ENCODE peak calls at places on chromosomes 4 and X, in ten cellular contexts. W is HCT116, X is fibroblast of lung, Y is left lung, K is sigmoid colon, Q is body of pancreas, M is Caco-2, B is colonic mucosa, N is heart right ventricle, L is upper lobe of right lung. Z is an unnamed sample. For H3K4me1, the result is how much of the 10 kb centered on the place peaks cover.

GRCh38 chr4:174707277-174707676 is 121.8 kb downstream of the GLRA3 start:
- DNase-seq in W (no peak), X (no peak), Y (no peak), K (no peak), Q (no peak), M (no peak), B (no peak), N (no peak), L (no peak), Z (no peak)

GRCh38 chr4:1745165-1745564 is 23.8 kb downstream of the TACC3 start:
- DNase-seq in W (no peak), X (no peak), Y (no peak), K (no peak), Q (no peak), M (no peak), B (no peak), N (no peak), L (no peak), Z (no peak)

GRCh38 chr4:84870398-84871163 is 95.9 kb downstream of the WDFY3 start:
- DNase-seq in W (peak), X (peak), Y (no peak), K (no peak), Q (no peak), M (peak), B (no peak), N (no peak), L (no peak), Z (no peak)

GRCh38 chrX:153983321-153983729 is 10.8 kb downstream of the TMEM187 start:
- DNase-seq in W (no peak), X (no peak), Y (no peak), K (no peak), Q (no peak), M (no peak), B (no peak), N (no peak), L (no peak), Z (peak)

GRCh38 chrX:129769467-129770154 is 10.1 kb upstream of the SASH3 start:
- DNase-seq in W (no peak), X (peak), Y (no peak), K (no peak), Q (no peak), M (no peak), B (no peak), N (no peak), L (no peak), Z (no peak)

GRCh38 chr4:7430965-7431695 is 3.6 kb downstream of the PSAPL1 start:
- DNase-seq in W (no peak), X (no peak), Y (peak), K (peak), Q (no peak), M (no peak), B (no peak), N (no peak), L (peak), Z (peak)

GRCh38 chr4:6177587-6178197 is 22.7 kb downstream of the JAKMIP1 start:
- DNase-seq in W (no peak), X (no peak), Y (no peak), K (no peak), Q (no peak), M (no peak), B (no peak), N (no peak), L (no peak), Z (no peak)

GRCh38 chr4:7266525-7267292 is 74.4 kb downstream of the SORCS2 start:
- DNase-seq in W (peak), X (peak), Y (peak), K (no peak), Q (no peak), M (no peak), B (no peak), N (no peak), L (no peak), Z (no peak)

GRCh38 chrX:52574416-52575275 is 57.8 kb upstream of the XAGE1B start:
- DNase-seq in W (peak), X (peak), Y (no peak), K (no peak), Q (peak), M (peak), B (peak), N (no peak), L (no peak), Z (no peak)

GRCh38 chrX:119303137-119303536 is 67.1 kb downstream of the PGRMC1 start:
- DNase-seq in W (no peak), X (no peak), Y (no peak), K (no peak), Q (no peak), M (no peak), B (no peak), N (no peak), L (no peak), Z (no peak)

GRCh38 chrX:53190363-53190960 is 34.5 kb downstream of the KDM5C start:
- DNase-seq in W (no peak), X (no peak), Y (no peak), K (no peak), Q (no peak), M (peak), B (no peak), N (no peak), L (no peak), Z (no peak)

GRCh38 chr4:36322921-36323354 is 41.5 kb downstream of the DTHD1 start:
- DNase-seq in W (no peak), X (no peak), Y (no peak), K (no peak), Q (no peak), M (no peak), B (no peak), N (no peak), L (no peak), Z (no peak)

GRCh38 chr4:891747-892146 is 40.4 kb downstream of the GAK start:
- DNase-seq in W (no peak), X (no peak), Y (no peak), K (no peak), Q (no peak), M (peak), B (no peak), N (no peak), L (no peak), Z (no peak)

GRCh38 chr4:153483432-153484418 is 17.6 kb downstream of the TMEM131L start:
- DNase-seq in W (no peak), X (no peak), Y (no peak), K (no peak), Q (no peak), M (no peak), B (no peak), N (peak), L (no peak), Z (no peak)

GRCh38 chr4:21184788-21185187 is 484.5 kb downstream of the PACRGL start:
- DNase-seq in W (no peak), X (no peak), Y (no peak), K (no peak), Q (no peak), M (peak), B (no peak), N (no peak), L (no peak), Z (no peak)

GRCh38 chr4:140710784-140711622 is 45.2 kb downstream of the TBC1D9 start:
- DNase-seq in W (no peak), X (no peak), Y (no peak), K (no peak), Q (peak), M (no peak), B (no peak), N (no peak), L (no peak), Z (no peak)

GRCh38 chr4:7103599-7104365 is 35.9 kb upstream of the GRPEL1 start:
- DNase-seq in W (no peak), X (no peak), Y (no peak), K (peak), Q (peak), M (peak), B (peak), N (peak), L (peak), Z (peak)

DNA sequence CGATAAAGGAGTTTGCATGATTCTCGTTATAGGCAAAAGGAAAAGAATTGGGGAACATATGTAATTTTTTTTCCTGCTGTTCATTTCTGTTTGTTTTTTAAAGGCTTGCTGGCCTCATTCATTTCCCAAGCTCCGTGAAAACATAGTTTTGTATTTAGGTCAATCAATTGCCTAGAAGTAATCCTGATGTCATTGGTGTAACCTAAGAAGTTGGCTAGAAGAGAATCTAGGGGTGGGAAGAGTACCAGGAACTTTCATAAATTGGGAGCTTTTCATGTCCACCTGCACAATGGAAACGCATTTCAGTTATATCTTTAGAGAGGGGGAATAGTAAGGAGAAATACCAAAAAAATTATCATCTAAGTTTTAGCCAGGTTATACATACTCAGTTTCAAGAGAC is 3.8 kb downstream of the RAPGEF2 start:
- DNase-seq in W (no peak), X (peak), Y (no peak), K (no peak), Q (no peak), M (no peak), B (no peak), N (no peak), L (no peak), Z (no peak)
- H3K4me3 ChIP-seq in W (no peak), X (peak), Y (no peak), K (no peak), Q (no peak), M (no peak), B (no peak), N (peak), L (peak), Z (peak)

GRCh38 chrX:102860235-102860634 is 76.8 kb upstream of the RAB40AL start:
- DNase-seq in W (no peak), X (no peak), Y (no peak), K (no peak), Q (no peak), M (no peak), B (no peak), N (no peak), L (no peak), Z (no peak)

GRCh38 chrX:102863735-102864134 is 73.3 kb upstream of the RAB40AL start:
- DNase-seq in W (peak), X (peak), Y (peak), K (peak), Q (peak), M (peak), B (peak), N (peak), L (peak), Z (peak)

GRCh38 chrX:102858826-102859627 is 78.0 kb upstream of the RAB40AL start:
- DNase-seq in W (no peak), X (peak), Y (no peak), K (no peak), Q (no peak), M (no peak), B (no peak), N (no peak), L (no peak), Z (no peak)
- TF ChIP-seq CTCF in W (no peak), X (no peak), Y (no peak), K (no peak), Q (no peak), M (no peak), B (no peak), N (no peak), L (no peak), Z (no peak)

DNA sequence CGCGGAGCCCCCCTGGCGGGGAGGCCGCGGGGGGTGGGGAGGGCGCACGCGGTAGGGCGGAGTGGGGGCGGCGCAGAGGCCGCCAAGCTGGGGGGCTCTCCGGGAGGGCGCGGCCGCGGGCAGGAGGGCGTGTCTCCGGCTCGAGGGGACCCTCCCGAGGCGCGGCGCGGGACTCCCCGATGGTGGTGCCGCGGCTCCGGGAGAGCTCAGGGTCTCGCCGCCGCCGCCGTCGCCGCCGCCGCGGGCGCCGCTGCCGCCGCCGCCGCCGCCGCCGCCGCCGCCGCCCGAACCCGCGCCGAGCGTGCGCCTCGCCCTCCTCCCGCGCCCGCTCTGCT is at the start of gene PTCHD1:
- DNase-seq in W (no peak), X (no peak), Y (no peak), K (no peak), Q (no peak), M (no peak), B (no peak), N (no peak), L (no peak), Z (no peak)
- H3K4me1 ChIP-seq in W (under half), X (under half), Y (under half), K (under half), Q (under half), M (under half), B (under half), N (under half), L (under half), Z (under half)

DNA sequence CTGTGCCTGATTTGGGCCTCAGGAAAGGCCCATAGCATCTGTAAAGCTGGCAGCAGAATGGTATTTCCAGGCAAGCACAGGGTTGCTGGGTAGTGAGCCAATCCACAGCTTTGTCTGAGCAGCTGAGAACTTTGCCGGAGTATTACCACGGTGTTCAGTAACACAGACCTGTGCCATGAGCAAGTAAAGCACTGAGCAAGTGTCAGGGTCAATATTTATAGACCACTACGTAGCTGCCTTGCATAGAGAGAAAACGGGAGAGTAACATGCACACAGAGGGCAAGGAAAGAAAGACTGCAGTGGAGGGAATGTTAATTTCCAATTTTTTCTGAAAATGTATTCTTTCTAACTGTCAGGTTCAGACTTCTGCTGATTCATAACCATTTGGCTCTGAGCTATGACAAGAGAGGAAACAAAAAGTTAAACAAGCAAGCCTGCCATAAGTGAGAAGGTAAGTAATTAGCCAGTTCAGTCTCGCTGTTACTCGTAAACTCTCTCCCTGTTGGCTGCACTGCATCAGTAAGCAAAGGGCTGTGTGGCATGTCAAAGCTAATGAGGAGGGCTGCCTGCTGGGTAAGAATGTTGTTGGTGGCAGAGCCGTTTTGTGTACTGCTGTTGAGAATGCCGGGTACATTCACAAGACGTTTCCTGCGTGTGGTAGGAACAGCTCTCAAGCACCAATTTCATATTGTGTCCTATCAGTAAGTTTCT is 238.1 kb downstream of the BMPR1B start:
- DNase-seq in W (no peak), X (peak), Y (no peak), K (no peak), Q (peak), M (no peak), B (no peak), N (peak), L (no peak), Z (peak)
- H3K4me3 ChIP-seq in W (no peak), X (no peak), Y (no peak), K (peak), Q (no peak), M (no peak), B (no peak), N (peak), L (no peak), Z (peak)

GRCh38 chr4:14528921-14529320 is 473.4 kb upstream of the CPEB2 start:
- DNase-seq in W (no peak), X (no peak), Y (no peak), K (no peak), Q (no peak), M (no peak), B (no peak), N (no peak), L (no peak), Z (no peak)
- TF ChIP-seq CTCF in W (no peak), X (no peak), Y (no peak), K (no peak), Q (no peak), M (no peak), B (no peak), N (no peak), L (no peak), Z (no peak)

DNA sequence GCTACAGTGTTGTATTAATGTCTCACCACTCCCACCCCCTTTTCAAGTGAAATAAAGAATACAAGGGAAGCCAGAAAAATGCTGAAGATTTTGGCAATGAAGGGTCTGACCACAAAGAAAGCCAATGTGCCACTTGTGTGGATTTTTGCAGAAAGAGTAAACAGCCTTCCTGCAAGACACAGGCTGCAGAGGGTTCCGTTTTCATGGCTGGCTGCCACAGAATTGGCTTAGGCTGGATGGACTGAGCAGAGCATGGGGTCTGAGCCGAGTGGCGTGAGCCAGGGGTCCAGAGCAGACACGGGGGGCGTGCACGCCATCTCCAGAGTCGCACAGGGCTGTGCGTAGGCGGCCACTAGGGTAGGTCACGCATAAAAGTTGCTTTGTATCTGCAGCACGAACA is 69.2 kb downstream of the MTNR1A start:
- DNase-seq in W (no peak), X (peak), Y (no peak), K (no peak), Q (peak), M (no peak), B (no peak), N (no peak), L (no peak), Z (no peak)
- H3K4me1 ChIP-seq in W (under half), X (under half), Y (under half), K (under half), Q (under half), M (under half), B (under half), N (under half), L (under half), Z (under half)

GRCh38 chr4:94933799-94934198 is 176.0 kb downstream of the BMPR1B start:
- DNase-seq in W (no peak), X (peak), Y (no peak), K (no peak), Q (no peak), M (no peak), B (no peak), N (no peak), L (no peak), Z (no peak)
- H3K4me3 ChIP-seq in W (no peak), X (no peak), Y (no peak), K (no peak), Q (no peak), M (no peak), B (no peak), N (no peak), L (no peak), Z (no peak)

GRCh38 chr4:157005193-157005592 is 33.6 kb upstream of the PDGFC start:
- DNase-seq in W (no peak), X (no peak), Y (no peak), K (no peak), Q (peak), M (no peak), B (no peak), N (no peak), L (no peak), Z (no peak)
- TF ChIP-seq CTCF in W (no peak), X (no peak), Y (no peak), K (no peak), Q (no peak), M (no peak), B (no peak), N (no peak), L (no peak), Z (no peak)

DNA sequence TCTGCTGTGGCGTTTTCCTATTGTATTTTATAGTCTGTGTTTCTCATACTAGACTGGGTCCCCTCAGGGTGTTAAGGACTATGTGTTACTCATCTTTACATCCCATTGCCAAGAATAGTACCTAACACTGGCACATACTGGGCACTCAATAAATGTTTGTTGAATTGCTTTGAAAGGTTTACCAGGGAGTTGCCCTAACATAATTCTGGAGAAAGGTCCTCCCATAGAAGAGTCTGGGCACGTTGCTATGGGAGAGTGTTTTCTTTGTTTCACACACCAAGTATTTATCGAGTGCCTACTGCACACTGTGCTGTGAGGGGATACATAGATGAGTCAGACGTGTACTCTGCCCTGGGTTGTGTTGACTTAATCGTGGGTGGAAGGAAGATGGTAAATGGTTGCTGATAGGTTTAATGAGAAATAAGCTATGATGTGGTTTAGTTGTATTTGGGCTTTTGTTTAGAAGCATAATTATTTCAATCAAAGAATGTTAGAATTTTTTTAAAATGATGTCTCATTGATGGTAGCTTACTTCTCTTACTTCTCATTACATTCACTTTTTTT is 42.9 kb downstream of the AFF1 start:
- DNase-seq in W (peak), X (peak), Y (no peak), K (no peak), Q (peak), M (peak), B (peak), N (no peak), L (no peak), Z (no peak)
- H3K4me1 ChIP-seq in W (under half), X (under half), Y (under half), K (under half), Q (under half), M (under half), B (under half), N (under half), L (under half), Z (under half)

DNA sequence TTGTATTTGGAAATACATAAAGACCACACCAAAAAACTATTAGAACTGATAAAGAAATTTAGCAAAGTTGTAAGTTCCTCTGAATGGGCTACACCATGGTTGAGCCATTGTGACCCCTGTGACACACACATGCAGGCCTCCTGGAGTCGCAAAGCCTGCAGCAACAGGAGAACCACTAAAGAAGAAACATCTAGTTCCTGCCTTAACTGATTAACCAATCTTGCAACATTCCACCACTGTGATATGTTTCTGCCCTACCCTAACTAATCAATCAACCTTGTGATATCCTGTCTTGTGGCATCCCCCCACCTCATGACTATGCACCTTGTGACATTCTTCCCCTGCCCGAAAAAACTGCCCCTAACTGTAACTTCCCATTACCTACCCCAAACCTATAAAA is 401.8 kb downstream of the PRDM5 start:
- DNase-seq in W (no peak), X (no peak), Y (no peak), K (no peak), Q (no peak), M (no peak), B (no peak), N (no peak), L (no peak), Z (no peak)
- H3K4me3 ChIP-seq in W (no peak), X (no peak), Y (no peak), K (no peak), Q (no peak), M (no peak), B (no peak), N (no peak), L (no peak), Z (no peak)

Z was measured in psoas muscle.